ENCODE peak calls at places on chromosomes 7 and 10, in five cellular contexts. A is OCI-LY7, U is stomach, J is HFF-Myc, R is SJSA1. G is an unnamed sample.

GRCh38 chr7:74306737-74307469 is 17.7 kb downstream of the CLIP2 start:
- DNase-seq in A (no peak), U (peak), J (no peak), R (peak), G (peak)

GRCh38 chr10:1559731-1560130 is 177.6 kb downstream of the ADARB2 start:
- DNase-seq in A (no peak), U (no peak), J (no peak), R (no peak), G (no peak)

GRCh38 chr10:15168296-15168780 is at the start of gene NMT2:
- DNase-seq in A (peak), U (no peak), J (peak), R (peak), G (no peak)

GRCh38 chr7:116354171-116354545 is 143.8 kb downstream of the TES start:
- DNase-seq in A (no peak), U (peak), J (no peak), R (no peak), G (no peak)

GRCh38 chr10:71963351-71963755 is 842 bp upstream of the CHST3 start:
- DNase-seq in A (no peak), U (no peak), J (no peak), R (no peak), G (no peak)

GRCh38 chr7:122965306-122965705 is 30.2 kb downstream of the TAS2R16 start:
- DNase-seq in A (no peak), U (no peak), J (no peak), R (no peak), G (no peak)

GRCh38 chr10:79022565-79023488 is 45.9 kb upstream of the ZMIZ1 start:
- DNase-seq in A (peak), U (no peak), J (no peak), R (peak), G (no peak)

GRCh38 chr7:142438235-142438922 is 180.5 kb upstream of the PRSS58 start:
- DNase-seq in A (peak), U (no peak), J (no peak), R (peak), G (no peak)

GRCh38 chr7:44383566-44383965 is 58.2 kb upstream of the CAMK2B start:
- DNase-seq in A (no peak), U (peak), J (no peak), R (peak), G (no peak)

GRCh38 chr10:71621783-71622526 is 97.6 kb downstream of the C10orf105 start:
- DNase-seq in A (peak), U (no peak), J (no peak), R (peak), G (no peak)

GRCh38 chr10:29923416-29923970 is 135.9 kb downstream of the JCAD start:
- DNase-seq in A (no peak), U (no peak), J (no peak), R (no peak), G (no peak)

GRCh38 chr7:33050425-33051318 is 11.9 kb downstream of the NT5C3A start:
- DNase-seq in A (peak), U (no peak), J (peak), R (peak), G (peak)

GRCh38 chr7:99324966-99325596 is 617 bp upstream of the ARPC1A start:
- DNase-seq in A (no peak), U (no peak), J (no peak), R (no peak), G (no peak)

GRCh38 chr10:76459016-76459415 is 1027.6 kb downstream of the LRMDA start:
- DNase-seq in A (no peak), U (no peak), J (no peak), R (no peak), G (no peak)

GRCh38 chr10:117860823-117861222 is 185.9 kb downstream of the RAB11FIP2 start:
- DNase-seq in A (peak), U (no peak), J (peak), R (no peak), G (no peak)

GRCh38 chr10:45640049-45640448 is 32.5 kb downstream of the ZFAND4 start:
- DNase-seq in A (no peak), U (no peak), J (no peak), R (no peak), G (no peak)

GRCh38 chr7:38681882-38682281 is 50.7 kb upstream of the AMPH start:
- DNase-seq in A (no peak), U (no peak), J (no peak), R (no peak), G (no peak)

GRCh38 chr7:69256634-69257081 is 341.6 kb upstream of the AUTS2 start:
- DNase-seq in A (no peak), U (peak), J (no peak), R (no peak), G (no peak)

GRCh38 chr7:2001601-2002442 is 230.9 kb downstream of the MAD1L1 start:
- DNase-seq in A (no peak), U (no peak), J (no peak), R (no peak), G (no peak)

GRCh38 chr10:49071221-49071761 is 44.0 kb downstream of the VSTM4 start:
- DNase-seq in A (no peak), U (no peak), J (no peak), R (no peak), G (peak)

GRCh38 chr7:37287093-37287492 is 161.6 kb downstream of the ELMO1 start:
- DNase-seq in A (peak), U (no peak), J (no peak), R (no peak), G (no peak)

GRCh38 chr7:87575521-87575920 is 25.2 kb downstream of the ABCB1 start:
- DNase-seq in A (no peak), U (no peak), J (no peak), R (no peak), G (no peak)

GRCh38 chr7:122748195-122748594 is 45.5 kb upstream of the RNF148 start:
- DNase-seq in A (no peak), U (no peak), J (no peak), R (no peak), G (no peak)

GRCh38 chr10:77910524-77911145 is 15.9 kb downstream of the DLG5 start:
- DNase-seq in A (no peak), U (no peak), J (no peak), R (no peak), G (no peak)
- H3K4me3 ChIP-seq in A (no peak), U (no peak), J (no peak), R (no peak), G (no peak)

DNA sequence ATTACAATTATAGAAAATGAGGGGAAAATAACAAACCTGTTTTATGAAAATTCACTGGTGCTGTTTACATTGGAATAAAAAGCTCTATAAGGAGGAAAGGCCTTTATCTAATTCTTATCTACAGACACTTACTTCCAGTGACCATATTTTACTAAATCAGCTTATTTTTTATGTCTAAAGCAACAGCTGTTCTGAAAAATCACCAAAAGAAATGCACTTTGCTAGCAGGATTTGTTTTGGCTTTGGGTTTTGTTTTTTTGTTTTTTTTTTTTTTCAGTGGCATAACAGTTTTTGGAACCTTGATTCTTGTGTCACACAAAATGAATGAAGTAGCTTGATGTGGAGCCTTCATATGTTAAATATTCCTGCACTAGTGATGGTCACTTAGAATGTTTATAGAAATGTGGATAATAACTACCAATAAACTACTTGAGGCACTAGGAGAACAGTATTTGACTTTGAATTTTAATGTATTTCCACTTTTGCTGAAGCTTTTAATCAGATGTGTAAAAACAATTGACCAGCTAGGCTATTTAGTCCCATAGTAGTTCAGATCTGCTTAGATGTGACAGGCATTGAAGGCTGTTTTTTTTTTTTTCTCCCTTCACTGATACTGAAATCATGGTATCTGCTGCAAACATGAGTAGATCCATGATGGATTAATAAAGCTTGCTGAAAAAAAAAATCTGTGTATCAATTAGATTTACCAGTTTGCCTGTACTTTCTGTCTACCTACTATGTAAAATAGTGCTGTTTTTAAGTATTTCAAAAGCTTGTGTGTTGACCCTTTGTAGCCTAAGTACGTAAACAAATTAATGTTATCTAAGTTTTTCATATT is 2.8 kb downstream of the ARL4A start:
- DNase-seq in A (no peak), U (no peak), J (no peak), R (no peak), G (no peak)
- H3K4me3 ChIP-seq in A (no peak), U (peak), J (no peak), R (no peak), G (peak)

DNA sequence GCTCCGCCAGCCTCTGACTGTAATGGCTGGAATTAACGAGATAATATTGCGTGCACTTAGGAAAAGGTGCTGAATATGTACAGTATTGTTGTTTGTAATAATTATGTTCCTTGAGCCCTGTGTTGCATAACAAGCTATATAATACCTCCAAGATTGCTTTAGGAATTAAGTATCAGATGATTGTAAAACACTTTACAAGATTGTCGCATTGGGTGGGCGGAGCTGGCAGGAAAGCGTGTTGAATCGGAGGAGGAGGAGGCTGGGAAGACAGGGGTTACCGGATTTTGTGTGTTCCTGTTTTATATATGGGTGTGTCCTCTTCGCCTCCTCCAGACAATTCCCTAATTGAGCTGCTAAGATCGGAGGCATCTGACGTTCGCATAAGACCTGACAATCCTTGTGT is 193.1 kb upstream of the SH2B2 start:
- DNase-seq in A (no peak), U (no peak), J (no peak), R (no peak), G (no peak)
- H3K4me3 ChIP-seq in A (no peak), U (no peak), J (no peak), R (no peak), G (no peak)

GRCh38 chr7:70693300-70693689 is 438.6 kb upstream of the GALNT17 start:
- DNase-seq in A (no peak), U (no peak), J (no peak), R (no peak), G (no peak)

GRCh38 chr7:70695804-70696104 is 436.2 kb upstream of the GALNT17 start:
- DNase-seq in A (peak), U (no peak), J (no peak), R (no peak), G (no peak)

GRCh38 chr7:70694909-70695803 is 436.8 kb upstream of the GALNT17 start:
- DNase-seq in A (peak), U (no peak), J (no peak), R (no peak), G (peak)

GRCh38 chr7:70694357-70694908 is 437.5 kb upstream of the GALNT17 start:
- DNase-seq in A (peak), U (peak), J (no peak), R (no peak), G (peak)

DNA sequence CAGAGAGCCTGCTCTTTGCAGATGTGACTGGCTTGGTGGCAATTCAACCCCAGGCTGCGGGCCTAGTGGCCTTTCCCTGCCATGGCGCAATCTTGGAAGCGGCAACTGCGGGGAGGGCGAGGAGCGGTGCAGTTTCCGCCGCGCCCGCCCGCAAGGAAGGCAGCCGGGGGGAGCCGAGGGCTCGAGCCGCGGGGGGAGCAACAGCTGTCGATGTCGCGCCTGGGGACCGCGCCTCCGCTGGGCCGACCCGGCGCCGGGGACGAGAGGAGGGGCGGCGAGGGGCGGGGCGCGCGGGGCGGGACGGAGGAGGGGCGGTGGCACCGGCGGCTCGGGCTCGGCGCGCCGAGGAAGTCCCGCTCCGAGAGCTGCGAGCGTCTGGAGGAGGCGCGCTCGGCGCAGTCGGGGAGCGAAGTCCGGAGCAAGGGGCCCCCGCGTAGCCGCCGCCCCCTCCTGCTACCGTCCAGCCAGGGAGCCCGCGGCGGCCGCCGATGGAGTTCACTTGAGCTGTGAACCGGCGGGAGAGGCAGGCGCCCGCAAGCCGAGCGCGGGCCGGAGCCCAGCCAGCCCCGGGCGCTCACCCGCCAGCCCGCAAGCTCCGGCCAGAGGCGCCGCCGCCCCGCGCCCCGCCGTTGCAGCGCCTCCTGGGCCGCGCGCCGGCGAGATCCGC is 438.1 kb upstream of the GALNT17 start:
- DNase-seq in A (peak), U (peak), J (no peak), R (no peak), G (peak)
- H3K4me3 ChIP-seq in A (peak), U (peak), J (peak), R (peak), G (peak)

GRCh38 chr10:86775056-86775858 is 18.8 kb downstream of the BMPR1A start:
- DNase-seq in A (no peak), U (no peak), J (no peak), R (peak), G (no peak)
- H3K4me3 ChIP-seq in A (no peak), U (no peak), J (no peak), R (no peak), G (no peak)

GRCh38 chr7:47254081-47255006 is 327.6 kb downstream of the TNS3 start:
- DNase-seq in A (peak), U (peak), J (no peak), R (peak), G (peak)

GRCh38 chr7:47256016-47256415 is 325.9 kb downstream of the TNS3 start:
- DNase-seq in A (no peak), U (no peak), J (no peak), R (no peak), G (no peak)

GRCh38 chr7:47253650-47254080 is 328.2 kb downstream of the TNS3 start:
- DNase-seq in A (no peak), U (no peak), J (no peak), R (peak), G (no peak)

GRCh38 chr7:47255441-47255840 is 326.5 kb downstream of the TNS3 start:
- DNase-seq in A (no peak), U (no peak), J (no peak), R (no peak), G (no peak)

DNA sequence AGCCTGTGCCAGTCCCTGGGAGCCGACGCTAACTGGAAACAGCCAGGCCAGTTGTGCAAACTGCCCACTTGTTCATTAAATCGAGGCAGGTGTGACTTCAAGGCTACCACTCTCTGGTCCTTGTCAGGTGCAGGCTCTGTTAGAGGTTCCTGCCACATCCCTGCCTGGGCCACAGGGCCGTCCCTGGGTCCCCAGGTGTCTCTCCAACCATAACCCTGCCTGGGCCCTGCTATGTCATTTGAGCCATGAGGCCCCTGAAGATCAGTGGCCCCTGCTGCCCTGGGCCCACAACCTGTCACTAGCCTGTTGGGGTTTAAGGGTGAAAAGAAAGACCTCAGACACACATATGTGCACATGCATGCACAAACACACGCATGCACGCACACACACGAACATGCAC is 326.9 kb downstream of the TNS3 start:
- DNase-seq in A (no peak), U (no peak), J (no peak), R (no peak), G (no peak)
- H3K4me3 ChIP-seq in A (no peak), U (no peak), J (no peak), R (no peak), G (no peak)

G was measured in prostate gland.